ENCODE peak calls at places on chromosomes 13 and 19, in ten cellular contexts. F is stimulated activated naive B cell treated with anti-CD40 and anti-IgM and Interleukin-4, amounts not matched to agents 10 μg/mL and 1 μg/mL and 100 μg/mL, for 72 hours; G is mucosa of gallbladder; X is vagina; L is HT-29; U is effector CD8-positive, alpha-beta T cell; C is M059J; Y is CD4-positive, alpha-beta T cell; A is stomach; I is IMR-90. Q is an unnamed sample.
A peak's percentile ranks its signal among the peaks of the same experiment; 100 is the strongest.

GRCh38 chr13:50366488-50367174 is 351.4 kb downstream of the KCNRG start:
- DNase-seq in Y (no peak), F (peak; percentile 58), L (peak; percentile 37), I (no peak), U (no peak), A (no peak), C (no peak), G (no peak), X (no peak), Q (no peak)

GRCh38 chr13:44438234-44438579 is 64.6 kb downstream of the SERP2 start:
- DNase-seq in X (no peak), F (no peak), L (no peak), I (no peak), G (no peak), U (no peak), Y (no peak), A (no peak), C (no peak), Q (no peak)

GRCh38 chr13:96992633-96993032 is 1.6 kb downstream of the OXGR1 start:
- DNase-seq in A (no peak), X (no peak), I (no peak), C (no peak), F (no peak), Y (no peak), U (no peak), G (no peak), L (no peak), Q (no peak)

GRCh38 chr13:99725644-99726043 is 224.4 kb downstream of the TM9SF2 start:
- DNase-seq in L (no peak), C (no peak), I (no peak), G (no peak), X (no peak), Y (no peak), F (no peak), A (no peak), U (no peak), Q (no peak)

GRCh38 chr19:4057913-4058695 is 8.6 kb downstream of the ZBTB7A start:
- DNase-seq in U (peak; percentile 18), X (no peak), C (peak; percentile 81), L (peak; percentile 75), I (peak; percentile 85), F (no peak), A (peak; percentile 81), Y (no peak), G (peak; percentile 74), Q (peak; percentile 89)

GRCh38 chr13:39025433-39025839 is 12.5 kb downstream of the PROSER1 start:
- DNase-seq in A (no peak), Y (no peak), G (no peak), X (no peak), F (no peak), C (no peak), I (no peak), U (no peak), L (no peak), Q (no peak)

GRCh38 chr13:79044415-79044814 is 361.6 kb downstream of the RBM26 start:
- DNase-seq in C (peak; percentile 2), Y (no peak), G (no peak), X (no peak), I (no peak), A (no peak), F (no peak), L (no peak), U (no peak), Q (no peak)

GRCh38 chr13:79581870-79582315 is 100.9 kb downstream of the NDFIP2 start:
- DNase-seq in F (no peak), U (no peak), C (peak; percentile 83), I (peak; percentile 3), L (no peak), X (no peak), Y (no peak), G (no peak), A (no peak), Q (peak; percentile 51)

GRCh38 chr19:18733196-18733647 is 49.7 kb downstream of the CRTC1 start:
- DNase-seq in X (no peak), F (no peak), L (no peak), Y (no peak), G (peak; percentile 75), I (peak; percentile 93), A (peak; percentile 57), U (no peak), C (no peak), Q (peak; percentile 68)

GRCh38 chr19:4676955-4677731 is 7.0 kb upstream of the MYDGF start:
- DNase-seq in L (peak; percentile 71), Y (no peak), G (no peak), X (no peak), F (no peak), A (peak; percentile 56), C (peak; percentile 16), U (no peak), I (peak; percentile 35), Q (peak; percentile 56)

GRCh38 chr19:33376931-33377557 is 3.5 kb downstream of the CEBPG start:
- DNase-seq in I (no peak), Y (no peak), X (no peak), F (no peak), U (no peak), A (peak; percentile 41), L (peak; percentile 80), G (no peak), C (no peak), Q (no peak)

GRCh38 chr13:80430561-80430960 is 89.6 kb upstream of the SPRY2 start:
- DNase-seq in A (no peak), X (no peak), U (no peak), I (no peak), G (no peak), L (no peak), Y (no peak), C (no peak), F (no peak), Q (no peak)